ENCODE peak calls at places on chromosomes 1 and 21, in five cellular contexts. One of them, this sample, is unnamed.

GRCh38 chr1:204941415-204942338 is 71.0 kb downstream of the NFASC start:
- DNase-seq in SHP77: peak; percentile 48
- DNase-seq in WTC11: peak; percentile 86
- DNase-seq in glomerular endothelial cell: no peak
- DNase-seq in bronchial epithelial cell: peak; percentile 60
- DNase-seq in this sample: peak; percentile 76

GRCh38 chr1:218364028-218364710 is 19.0 kb downstream of the TGFB2 start:
- DNase-seq in SHP77: peak; percentile 70
- DNase-seq in WTC11: no peak
- DNase-seq in glomerular endothelial cell: no peak
- DNase-seq in bronchial epithelial cell: no peak
- DNase-seq in this sample: peak; percentile 45

GRCh38 chr1:79507770-79508169 is 501.2 kb upstream of the ADGRL4 start:
- DNase-seq in SHP77: no peak
- DNase-seq in WTC11: no peak
- DNase-seq in glomerular endothelial cell: no peak
- DNase-seq in bronchial epithelial cell: no peak
- DNase-seq in this sample: no peak

GRCh38 chr1:157170677-157171515 is 32.7 kb upstream of the ETV3 start:
- DNase-seq in SHP77: peak; percentile 87
- DNase-seq in WTC11: peak; percentile 81
- DNase-seq in glomerular endothelial cell: no peak
- DNase-seq in bronchial epithelial cell: peak; percentile 42
- DNase-seq in this sample: peak; percentile 49

GRCh38 chr1:21673277-21673780 is 4.2 kb upstream of the RAP1GAP start:
- DNase-seq in SHP77: peak; percentile 42
- DNase-seq in WTC11: no peak
- DNase-seq in glomerular endothelial cell: no peak
- DNase-seq in bronchial epithelial cell: no peak
- DNase-seq in this sample: no peak

GRCh38 chr1:204348722-204349121 is 11.0 kb downstream of the PLEKHA6 start:
- DNase-seq in SHP77: no peak
- DNase-seq in WTC11: no peak
- DNase-seq in glomerular endothelial cell: no peak
- DNase-seq in bronchial epithelial cell: no peak
- DNase-seq in this sample: peak; percentile 47

GRCh38 chr1:25746299-25747045 is 53.5 kb upstream of the SELENON start:
- DNase-seq in SHP77: no peak
- DNase-seq in WTC11: no peak
- DNase-seq in glomerular endothelial cell: no peak
- DNase-seq in bronchial epithelial cell: no peak
- DNase-seq in this sample: no peak

GRCh38 chr1:9867408-9868243 is 42.4 kb downstream of the CTNNBIP1 start:
- DNase-seq in SHP77: peak; percentile 46
- DNase-seq in WTC11: peak; percentile 93
- DNase-seq in glomerular endothelial cell: no peak
- DNase-seq in bronchial epithelial cell: peak; percentile 47
- DNase-seq in this sample: peak; percentile 68

GRCh38 chr1:160284220-160284781 is 632 bp downstream of the PEX19 start:
- DNase-seq in SHP77: no peak
- DNase-seq in WTC11: no peak
- DNase-seq in glomerular endothelial cell: no peak
- DNase-seq in bronchial epithelial cell: peak; percentile 67
- DNase-seq in this sample: peak; percentile 25

GRCh38 chr1:51093566-51093965 is 8.5 kb upstream of the C1orf185 start:
- DNase-seq in SHP77: no peak
- DNase-seq in WTC11: no peak
- DNase-seq in glomerular endothelial cell: no peak
- DNase-seq in bronchial epithelial cell: peak; percentile 83
- DNase-seq in this sample: no peak

GRCh38 chr1:88935522-88936222 is 44.3 kb upstream of the GTF2B start:
- DNase-seq in SHP77: peak; percentile 5
- DNase-seq in WTC11: no peak
- DNase-seq in glomerular endothelial cell: peak; percentile 22
- DNase-seq in bronchial epithelial cell: peak; percentile 39
- DNase-seq in this sample: peak; percentile 5

GRCh38 chr1:57137980-57138379 is 172.2 kb upstream of the C8B start:
- DNase-seq in SHP77: no peak
- DNase-seq in WTC11: no peak
- DNase-seq in glomerular endothelial cell: no peak
- DNase-seq in bronchial epithelial cell: no peak
- DNase-seq in this sample: no peak

GRCh38 chr1:43636006-43636641 is 13.8 kb upstream of the KDM4A start:
- DNase-seq in SHP77: no peak
- DNase-seq in WTC11: no peak
- DNase-seq in glomerular endothelial cell: no peak
- DNase-seq in bronchial epithelial cell: no peak
- DNase-seq in this sample: no peak

GRCh38 chr1:173062156-173062938 is 11.6 kb upstream of the TNFSF18 start:
- DNase-seq in SHP77: no peak
- DNase-seq in WTC11: no peak
- DNase-seq in glomerular endothelial cell: no peak
- DNase-seq in bronchial epithelial cell: peak; percentile 97
- DNase-seq in this sample: no peak

GRCh38 chr1:25806418-25806817 is 6.4 kb downstream of the SELENON start:
- DNase-seq in SHP77: no peak
- DNase-seq in WTC11: no peak
- DNase-seq in glomerular endothelial cell: no peak
- DNase-seq in bronchial epithelial cell: no peak
- DNase-seq in this sample: no peak

GRCh38 chr1:156893048-156893953 is at the start of gene PEAR1:
- DNase-seq in SHP77: no peak
- DNase-seq in WTC11: peak; percentile 66
- DNase-seq in glomerular endothelial cell: no peak
- DNase-seq in bronchial epithelial cell: no peak
- DNase-seq in this sample: no peak

GRCh38 chr1:18879221-18879790 is 19.8 kb upstream of the TAS1R2 start:
- DNase-seq in SHP77: no peak
- DNase-seq in WTC11: no peak
- DNase-seq in glomerular endothelial cell: no peak
- DNase-seq in bronchial epithelial cell: no peak
- DNase-seq in this sample: no peak

GRCh38 chr1:70528591-70529333 is 117.7 kb downstream of the CTH start:
- DNase-seq in SHP77: peak; percentile 2
- DNase-seq in WTC11: peak; percentile 53
- DNase-seq in glomerular endothelial cell: no peak
- DNase-seq in bronchial epithelial cell: peak; percentile 47
- DNase-seq in this sample: peak; percentile 23

GRCh38 chr21:31659286-31660133 is at the start of gene SOD1:
- DNase-seq in SHP77: peak; percentile 93
- DNase-seq in WTC11: peak; percentile 92
- DNase-seq in glomerular endothelial cell: peak; percentile 36
- DNase-seq in bronchial epithelial cell: peak; percentile 74
- DNase-seq in this sample: peak; percentile 93

GRCh38 chr1:40305451-40305850 is 11.6 kb downstream of the COL9A2 start:
- DNase-seq in SHP77: no peak
- DNase-seq in WTC11: peak; percentile 27
- DNase-seq in glomerular endothelial cell: no peak
- DNase-seq in bronchial epithelial cell: peak; percentile 30
- DNase-seq in this sample: no peak

GRCh38 chr1:179141592-179142244 is 59.8 kb downstream of the TOR3A start:
- DNase-seq in SHP77: no peak
- DNase-seq in WTC11: no peak
- DNase-seq in glomerular endothelial cell: no peak
- DNase-seq in bronchial epithelial cell: peak; percentile 91
- DNase-seq in this sample: no peak

GRCh38 chr1:182257369-182258063 is 134.1 kb downstream of the GLUL start:
- DNase-seq in SHP77: no peak
- DNase-seq in WTC11: no peak
- DNase-seq in glomerular endothelial cell: no peak
- DNase-seq in bronchial epithelial cell: no peak
- DNase-seq in this sample: no peak

GRCh38 chr1:22452401-22452963 is 831 bp downstream of the ZBTB40 start:
- DNase-seq in SHP77: peak; percentile 34
- DNase-seq in WTC11: no peak
- DNase-seq in glomerular endothelial cell: no peak
- DNase-seq in bronchial epithelial cell: peak; percentile 41
- DNase-seq in this sample: no peak

GRCh38 chr1:208254862-208255261 is 10.7 kb upstream of the PLXNA2 start:
- DNase-seq in SHP77: no peak
- DNase-seq in WTC11: no peak
- DNase-seq in glomerular endothelial cell: no peak
- DNase-seq in bronchial epithelial cell: peak; percentile 36
- DNase-seq in this sample: no peak

GRCh38 chr21:36543924-36544323 is 64.0 kb upstream of the CLDN14 start:
- DNase-seq in SHP77: no peak
- DNase-seq in WTC11: no peak
- DNase-seq in glomerular endothelial cell: no peak
- DNase-seq in bronchial epithelial cell: no peak
- DNase-seq in this sample: no peak

GRCh38 chr21:41678016-41678935 is 88.6 kb downstream of the RIPK4 start:
- DNase-seq in SHP77: peak; percentile 63
- DNase-seq in WTC11: no peak
- DNase-seq in glomerular endothelial cell: no peak
- DNase-seq in bronchial epithelial cell: peak; percentile 96
- DNase-seq in this sample: peak; percentile 90

GRCh38 chr1:219988387-219988786 is 57.9 kb downstream of the EPRS1 start:
- DNase-seq in SHP77: no peak
- DNase-seq in WTC11: no peak
- DNase-seq in glomerular endothelial cell: no peak
- DNase-seq in bronchial epithelial cell: no peak
- DNase-seq in this sample: no peak

GRCh38 chr1:188986751-188987417 is 1490.8 kb downstream of the BRINP3 start:
- DNase-seq in SHP77: no peak
- DNase-seq in WTC11: peak; percentile 21
- DNase-seq in glomerular endothelial cell: no peak
- DNase-seq in bronchial epithelial cell: no peak
- DNase-seq in this sample: peak; percentile 10

GRCh38 chr21:33332143-33332542 is 7.4 kb downstream of the IFNAR1 start:
- DNase-seq in SHP77: no peak
- DNase-seq in WTC11: no peak
- DNase-seq in glomerular endothelial cell: no peak
- DNase-seq in bronchial epithelial cell: no peak
- DNase-seq in this sample: no peak

GRCh38 chr1:109214695-109215623 is 1.2 kb downstream of the SARS1 start:
- DNase-seq in SHP77: peak; percentile 80
- DNase-seq in WTC11: peak; percentile 23
- DNase-seq in glomerular endothelial cell: no peak
- DNase-seq in bronchial epithelial cell: peak; percentile 76
- DNase-seq in this sample: peak; percentile 67

GRCh38 chr1:202105571-202106339 is 17.0 kb upstream of the GPR37L1 start:
- DNase-seq in SHP77: peak; percentile 78
- DNase-seq in WTC11: peak; percentile 83
- DNase-seq in glomerular endothelial cell: no peak
- DNase-seq in bronchial epithelial cell: peak; percentile 69
- DNase-seq in this sample: peak; percentile 89

GRCh38 chr1:183914283-183914682 is 109.4 kb downstream of the RGL1 start:
- DNase-seq in SHP77: no peak
- DNase-seq in WTC11: no peak
- DNase-seq in glomerular endothelial cell: peak; percentile 29
- DNase-seq in bronchial epithelial cell: no peak
- DNase-seq in this sample: no peak

GRCh38 chr1:58358311-58358710 is 188.2 kb downstream of the OMA1 start:
- DNase-seq in SHP77: no peak
- DNase-seq in WTC11: no peak
- DNase-seq in glomerular endothelial cell: no peak
- DNase-seq in bronchial epithelial cell: peak; percentile 44
- DNase-seq in this sample: no peak

GRCh38 chr1:225465793-225466517 is 38.1 kb upstream of the LBR start:
- DNase-seq in SHP77: no peak
- DNase-seq in WTC11: no peak
- DNase-seq in glomerular endothelial cell: no peak
- DNase-seq in bronchial epithelial cell: no peak
- DNase-seq in this sample: no peak

GRCh38 chr1:1013922-1014617 is 773 bp downstream of the ISG15 start:
- DNase-seq in SHP77: peak; percentile 62
- DNase-seq in WTC11: no peak
- DNase-seq in glomerular endothelial cell: no peak
- DNase-seq in bronchial epithelial cell: no peak
- DNase-seq in this sample: no peak

GRCh38 chr1:10848109-10848684 is 51.8 kb upstream of the CASZ1 start:
- DNase-seq in SHP77: no peak
- DNase-seq in WTC11: no peak
- DNase-seq in glomerular endothelial cell: no peak
- DNase-seq in bronchial epithelial cell: no peak
- DNase-seq in this sample: no peak

GRCh38 chr1:220914283-220915116 is 35.3 kb downstream of the HLX start:
- DNase-seq in SHP77: no peak
- DNase-seq in WTC11: no peak
- DNase-seq in glomerular endothelial cell: no peak
- DNase-seq in bronchial epithelial cell: no peak
- DNase-seq in this sample: no peak

GRCh38 chr1:155013632-155014031 is 11.0 kb downstream of the ZBTB7B start:
- DNase-seq in SHP77: no peak
- DNase-seq in WTC11: no peak
- DNase-seq in glomerular endothelial cell: no peak
- DNase-seq in bronchial epithelial cell: no peak
- DNase-seq in this sample: no peak

This sample was measured in Caco-2.